ENCODE peak calls at places on chromosomes 13 and 19, in four cellular contexts. One of them, this sample, is unnamed.

GRCh38 chr13:20776751-20777150 is 3.0 kb upstream of the EEF1AKMT1 start:
- DNase-seq in CD4-positive, alpha-beta T cell: no peak
- DNase-seq in progenitor cell of endocrine pancreas: no peak
- DNase-seq in WTC11: no peak
- DNase-seq in this sample: no peak

GRCh38 chr19:13588953-13589833 is 82.9 kb upstream of the CACNA1A start:
- DNase-seq in CD4-positive, alpha-beta T cell: peak
- DNase-seq in progenitor cell of endocrine pancreas: peak
- DNase-seq in WTC11: peak
- DNase-seq in this sample: peak

GRCh38 chr19:31985001-31985605 is 360.3 kb upstream of the ZNF507 start:
- DNase-seq in CD4-positive, alpha-beta T cell: no peak
- DNase-seq in progenitor cell of endocrine pancreas: no peak
- DNase-seq in WTC11: no peak
- DNase-seq in this sample: no peak

GRCh38 chr19:57267294-57267693 is 13.0 kb upstream of the ZNF460 start:
- DNase-seq in CD4-positive, alpha-beta T cell: no peak
- DNase-seq in progenitor cell of endocrine pancreas: no peak
- DNase-seq in WTC11: no peak
- DNase-seq in this sample: no peak

GRCh38 chr19:588093-588742 is 1.5 kb upstream of the HCN2 start:
- DNase-seq in CD4-positive, alpha-beta T cell: peak
- DNase-seq in progenitor cell of endocrine pancreas: peak
- DNase-seq in WTC11: peak
- DNase-seq in this sample: peak

GRCh38 chr19:54691582-54692293 is 29.0 kb downstream of the LILRB4 start:
- DNase-seq in CD4-positive, alpha-beta T cell: no peak
- DNase-seq in progenitor cell of endocrine pancreas: no peak
- DNase-seq in WTC11: no peak
- DNase-seq in this sample: no peak

GRCh38 chr19:1244693-1245451 is 3.3 kb downstream of the ATP5F1D start:
- DNase-seq in CD4-positive, alpha-beta T cell: no peak
- DNase-seq in progenitor cell of endocrine pancreas: no peak
- DNase-seq in WTC11: no peak
- DNase-seq in this sample: no peak

GRCh38 chr19:14005381-14006084 is 587 bp downstream of the RFX1 start:
- DNase-seq in CD4-positive, alpha-beta T cell: peak
- DNase-seq in progenitor cell of endocrine pancreas: peak
- DNase-seq in WTC11: peak
- DNase-seq in this sample: peak

GRCh38 chr19:32876919-32877285 is 7.3 kb upstream of the SLC7A9 start:
- DNase-seq in CD4-positive, alpha-beta T cell: no peak
- DNase-seq in progenitor cell of endocrine pancreas: no peak
- DNase-seq in WTC11: no peak
- DNase-seq in this sample: no peak

GRCh38 chr13:24185591-24186232 is 25.2 kb downstream of the SPATA13 start:
- DNase-seq in CD4-positive, alpha-beta T cell: no peak
- DNase-seq in progenitor cell of endocrine pancreas: no peak
- DNase-seq in WTC11: no peak
- DNase-seq in this sample: no peak

GRCh38 chr13:106612688-106613087 is 44.8 kb upstream of the ARGLU1 start:
- DNase-seq in CD4-positive, alpha-beta T cell: no peak
- DNase-seq in progenitor cell of endocrine pancreas: no peak
- DNase-seq in WTC11: no peak
- DNase-seq in this sample: no peak

GRCh38 chr13:94548382-94549240 is 47.3 kb downstream of the TGDS start:
- DNase-seq in CD4-positive, alpha-beta T cell: peak
- DNase-seq in progenitor cell of endocrine pancreas: no peak
- DNase-seq in WTC11: peak
- DNase-seq in this sample: peak

GRCh38 chr19:45075215-45076028 is 856 bp downstream of the ZNF296 start:
- DNase-seq in CD4-positive, alpha-beta T cell: peak
- DNase-seq in progenitor cell of endocrine pancreas: no peak
- DNase-seq in WTC11: peak
- DNase-seq in this sample: no peak

GRCh38 chr19:30674656-30675055 is 302.5 kb downstream of the ZNF536 start:
- DNase-seq in CD4-positive, alpha-beta T cell: no peak
- DNase-seq in progenitor cell of endocrine pancreas: no peak
- DNase-seq in WTC11: no peak
- DNase-seq in this sample: no peak

GRCh38 chr19:51440846-51441409 is 17.3 kb downstream of the SIGLEC8 start:
- DNase-seq in CD4-positive, alpha-beta T cell: no peak
- DNase-seq in progenitor cell of endocrine pancreas: no peak
- DNase-seq in WTC11: no peak
- DNase-seq in this sample: no peak

GRCh38 chr19:6222884-6223283 is 56.9 kb downstream of the MLLT1 start:
- DNase-seq in CD4-positive, alpha-beta T cell: no peak
- DNase-seq in progenitor cell of endocrine pancreas: no peak
- DNase-seq in WTC11: no peak
- DNase-seq in this sample: no peak

GRCh38 chr13:40292108-40292507 is 374.3 kb downstream of the FOXO1 start:
- DNase-seq in CD4-positive, alpha-beta T cell: no peak
- DNase-seq in progenitor cell of endocrine pancreas: no peak
- DNase-seq in WTC11: no peak
- DNase-seq in this sample: no peak

GRCh38 chr13:39197645-39198007 is 159.4 kb downstream of the NHLRC3 start:
- DNase-seq in CD4-positive, alpha-beta T cell: no peak
- DNase-seq in progenitor cell of endocrine pancreas: no peak
- DNase-seq in WTC11: no peak
- DNase-seq in this sample: no peak

GRCh38 chr19:29878973-29879654 is 62.9 kb upstream of the URI1 start:
- DNase-seq in CD4-positive, alpha-beta T cell: no peak
- DNase-seq in progenitor cell of endocrine pancreas: no peak
- DNase-seq in WTC11: peak
- DNase-seq in this sample: no peak

GRCh38 chr13:63209330-63210017 is 1793.8 kb upstream of the PCDH20 start:
- DNase-seq in CD4-positive, alpha-beta T cell: no peak
- DNase-seq in progenitor cell of endocrine pancreas: no peak
- DNase-seq in WTC11: no peak
- DNase-seq in this sample: no peak

GRCh38 chr19:14248578-14249011 is 42.6 kb upstream of the ADGRL1 start:
- DNase-seq in CD4-positive, alpha-beta T cell: peak
- DNase-seq in progenitor cell of endocrine pancreas: peak
- DNase-seq in WTC11: peak
- DNase-seq in this sample: peak

GRCh38 chr19:5891938-5892771 is 11.4 kb downstream of the NDUFA11 start:
- DNase-seq in CD4-positive, alpha-beta T cell: no peak
- DNase-seq in progenitor cell of endocrine pancreas: peak
- DNase-seq in WTC11: peak
- DNase-seq in this sample: peak

GRCh38 chr19:17581211-17581874 is 25.9 kb downstream of the COLGALT1 start:
- DNase-seq in CD4-positive, alpha-beta T cell: no peak
- DNase-seq in progenitor cell of endocrine pancreas: no peak
- DNase-seq in WTC11: no peak
- DNase-seq in this sample: no peak

GRCh38 chr19:44579663-44580365 is 33.5 kb upstream of the IGSF23 start:
- DNase-seq in CD4-positive, alpha-beta T cell: no peak
- DNase-seq in progenitor cell of endocrine pancreas: no peak
- DNase-seq in WTC11: no peak
- DNase-seq in this sample: no peak

GRCh38 chr13:108214511-108215383 is 589 bp downstream of the LIG4 start:
- DNase-seq in CD4-positive, alpha-beta T cell: no peak
- DNase-seq in progenitor cell of endocrine pancreas: no peak
- DNase-seq in WTC11: peak
- DNase-seq in this sample: peak

GRCh38 chr13:49608932-49609331 is 19.4 kb upstream of the ARL11 start:
- DNase-seq in CD4-positive, alpha-beta T cell: no peak
- DNase-seq in progenitor cell of endocrine pancreas: no peak
- DNase-seq in WTC11: no peak
- DNase-seq in this sample: no peak

GRCh38 chr13:88958821-88959220 is 1287.7 kb downstream of the SLITRK5 start:
- DNase-seq in CD4-positive, alpha-beta T cell: no peak
- DNase-seq in progenitor cell of endocrine pancreas: no peak
- DNase-seq in WTC11: no peak
- DNase-seq in this sample: no peak

GRCh38 chr13:94400874-94401273 is 78.6 kb downstream of the DCT start:
- DNase-seq in CD4-positive, alpha-beta T cell: no peak
- DNase-seq in progenitor cell of endocrine pancreas: no peak
- DNase-seq in WTC11: no peak
- DNase-seq in this sample: no peak

GRCh38 chr13:50594276-50594970 is 249.1 kb downstream of the DLEU7 start:
- DNase-seq in CD4-positive, alpha-beta T cell: peak
- DNase-seq in progenitor cell of endocrine pancreas: peak
- DNase-seq in WTC11: peak
- DNase-seq in this sample: no peak

GRCh38 chr13:73722120-73722519 is 412.1 kb downstream of the KLF12 start:
- DNase-seq in CD4-positive, alpha-beta T cell: no peak
- DNase-seq in progenitor cell of endocrine pancreas: no peak
- DNase-seq in WTC11: no peak
- DNase-seq in this sample: no peak

GRCh38 chr13:102333320-102334181 is 68.3 kb downstream of the FGF14 start:
- DNase-seq in CD4-positive, alpha-beta T cell: no peak
- DNase-seq in progenitor cell of endocrine pancreas: no peak
- DNase-seq in WTC11: no peak
- DNase-seq in this sample: no peak

GRCh38 chr13:107721436-107721835 is 493.9 kb downstream of the LIG4 start:
- DNase-seq in CD4-positive, alpha-beta T cell: no peak
- DNase-seq in progenitor cell of endocrine pancreas: no peak
- DNase-seq in WTC11: no peak
- DNase-seq in this sample: no peak

GRCh38 chr13:108924154-108924940 is 294.9 kb downstream of the MYO16 start:
- DNase-seq in CD4-positive, alpha-beta T cell: no peak
- DNase-seq in progenitor cell of endocrine pancreas: no peak
- DNase-seq in WTC11: no peak
- DNase-seq in this sample: no peak

GRCh38 chr13:49585220-49586157 is at the start of gene RCBTB1:
- DNase-seq in CD4-positive, alpha-beta T cell: peak
- DNase-seq in progenitor cell of endocrine pancreas: peak
- DNase-seq in WTC11: peak
- DNase-seq in this sample: peak

GRCh38 chr13:106376411-106377112 is 158.9 kb downstream of the EFNB2 start:
- DNase-seq in CD4-positive, alpha-beta T cell: no peak
- DNase-seq in progenitor cell of endocrine pancreas: no peak
- DNase-seq in WTC11: no peak
- DNase-seq in this sample: no peak

GRCh38 chr13:43132228-43132627 is 108.8 kb downstream of the DNAJC15 start:
- DNase-seq in CD4-positive, alpha-beta T cell: no peak
- DNase-seq in progenitor cell of endocrine pancreas: no peak
- DNase-seq in WTC11: peak
- DNase-seq in this sample: peak
- TF ChIP-seq CTCF in CD4-positive, alpha-beta T cell: peak
- TF ChIP-seq CTCF in progenitor cell of endocrine pancreas: peak
- TF ChIP-seq CTCF in WTC11: no peak
- TF ChIP-seq CTCF in this sample: no peak

DNA sequence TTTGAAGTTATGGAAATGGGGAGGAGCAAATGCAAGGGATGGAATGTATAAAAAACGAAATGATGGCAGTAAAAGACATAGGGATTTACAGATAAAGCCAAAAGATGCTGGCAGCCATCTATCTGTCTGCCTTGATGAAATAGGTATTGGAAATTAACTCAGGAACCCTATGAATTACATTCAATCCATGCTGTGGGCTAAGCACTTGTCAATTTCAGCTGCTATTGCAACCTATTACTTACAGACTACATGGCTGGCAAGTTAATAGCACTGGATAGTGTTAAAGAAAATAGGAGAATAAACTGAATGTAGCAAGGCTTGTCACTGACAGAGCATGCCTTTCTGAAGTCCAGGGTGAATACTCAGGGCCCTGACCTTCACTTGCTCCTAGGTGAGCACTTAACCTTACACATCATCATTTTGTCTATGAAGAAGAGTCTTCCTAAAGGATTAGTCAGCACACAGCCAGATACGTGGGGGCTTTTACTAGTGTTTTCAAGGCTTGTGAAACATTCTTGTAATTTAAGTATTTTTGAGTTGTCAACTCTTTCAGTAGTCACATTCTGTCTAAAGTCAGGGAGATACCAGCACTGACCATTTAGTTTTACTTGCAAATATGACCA is 963.5 kb downstream of the PCDH17 start:
- DNase-seq in CD4-positive, alpha-beta T cell: no peak
- DNase-seq in progenitor cell of endocrine pancreas: no peak
- DNase-seq in WTC11: no peak
- DNase-seq in this sample: no peak
- TF ChIP-seq CTCF in CD4-positive, alpha-beta T cell: no peak
- TF ChIP-seq CTCF in progenitor cell of endocrine pancreas: no peak
- TF ChIP-seq CTCF in WTC11: no peak
- TF ChIP-seq CTCF in this sample: no peak

DNA sequence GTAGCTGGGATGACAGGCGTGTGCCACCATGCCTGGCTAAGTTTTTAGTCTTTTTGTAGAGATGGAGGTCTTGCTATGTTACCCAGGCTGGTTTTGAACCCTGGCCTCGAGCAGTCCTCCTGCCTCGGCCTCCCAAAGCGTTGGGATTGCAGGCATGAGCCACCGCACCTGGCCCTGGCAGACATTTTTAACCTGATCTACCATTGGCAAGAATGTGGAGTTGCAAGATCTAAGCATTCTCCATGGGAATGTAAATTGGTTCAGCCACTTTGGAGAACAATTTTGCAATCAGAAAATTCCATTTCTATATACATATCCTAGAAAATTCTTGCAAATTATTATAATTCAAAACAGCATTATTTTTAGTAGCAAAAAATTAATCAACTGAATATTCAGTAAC is 24.3 kb upstream of the DCUN1D2 start:
- DNase-seq in CD4-positive, alpha-beta T cell: no peak
- DNase-seq in progenitor cell of endocrine pancreas: no peak
- DNase-seq in WTC11: no peak
- DNase-seq in this sample: no peak
- TF ChIP-seq CTCF in CD4-positive, alpha-beta T cell: no peak
- TF ChIP-seq CTCF in progenitor cell of endocrine pancreas: no peak
- TF ChIP-seq CTCF in WTC11: no peak
- TF ChIP-seq CTCF in this sample: no peak

GRCh38 chr13:45492538-45492937 is 27.8 kb downstream of the COG3 start:
- DNase-seq in CD4-positive, alpha-beta T cell: no peak
- DNase-seq in progenitor cell of endocrine pancreas: no peak
- DNase-seq in WTC11: no peak
- DNase-seq in this sample: no peak

GRCh38 chr13:45490068-45490467 is 25.3 kb downstream of the COG3 start:
- DNase-seq in CD4-positive, alpha-beta T cell: no peak
- DNase-seq in progenitor cell of endocrine pancreas: no peak
- DNase-seq in WTC11: no peak
- DNase-seq in this sample: no peak
- TF ChIP-seq CTCF in CD4-positive, alpha-beta T cell: peak
- TF ChIP-seq CTCF in progenitor cell of endocrine pancreas: peak
- TF ChIP-seq CTCF in WTC11: no peak
- TF ChIP-seq CTCF in this sample: peak

This sample was measured in endothelial cell.